ENCODE peak calls at places on chromosomes 16 and 17, in ten cellular contexts. One of them, this sample, is unnamed.
A peak's percentile ranks its signal among the peaks of the same experiment; 100 is the strongest.

GRCh38 chr17:82120148-82120547 is 22.1 kb upstream of the FASN start:
- DNase-seq in sigmoid colon: no peak
- DNase-seq in neural progenitor cell: no peak
- DNase-seq in colonic mucosa: no peak
- DNase-seq in effector memory CD4-positive, alpha-beta T cell: no peak
- DNase-seq in endodermal cell: no peak
- DNase-seq in psoas muscle: no peak
- DNase-seq in stomach: no peak
- DNase-seq in gastrocnemius medialis: no peak
- DNase-seq in GM23248: peak; percentile 76
- DNase-seq in this sample: no peak

GRCh38 chr17:62064791-62065563 is at the start of gene MED13:
- DNase-seq in psoas muscle: peak; percentile 72
- DNase-seq in endodermal cell: peak; percentile 90
- DNase-seq in GM23248: peak; percentile 78
- DNase-seq in neural progenitor cell: peak; percentile 73
- DNase-seq in colonic mucosa: peak; percentile 68
- DNase-seq in stomach: peak; percentile 64
- DNase-seq in gastrocnemius medialis: peak; percentile 74
- DNase-seq in effector memory CD4-positive, alpha-beta T cell: peak; percentile 61
- DNase-seq in sigmoid colon: peak; percentile 79
- DNase-seq in this sample: peak; percentile 79

GRCh38 chr17:50872710-50873424 is 6.7 kb upstream of the TOB1 start:
- DNase-seq in endodermal cell: peak; percentile 34
- DNase-seq in GM23248: peak; percentile 85
- DNase-seq in sigmoid colon: peak; percentile 77
- DNase-seq in gastrocnemius medialis: peak; percentile 80
- DNase-seq in effector memory CD4-positive, alpha-beta T cell: peak; percentile 25
- DNase-seq in neural progenitor cell: no peak
- DNase-seq in colonic mucosa: no peak
- DNase-seq in stomach: peak; percentile 48
- DNase-seq in psoas muscle: peak; percentile 48
- DNase-seq in this sample: no peak

GRCh38 chr16:4358831-4359561 is 7.9 kb upstream of the PAM16 start:
- DNase-seq in stomach: peak; percentile 76
- DNase-seq in neural progenitor cell: peak; percentile 88
- DNase-seq in psoas muscle: peak; percentile 78
- DNase-seq in colonic mucosa: peak; percentile 56
- DNase-seq in effector memory CD4-positive, alpha-beta T cell: peak; percentile 37
- DNase-seq in endodermal cell: peak; percentile 95
- DNase-seq in GM23248: peak; percentile 63
- DNase-seq in gastrocnemius medialis: peak; percentile 46
- DNase-seq in sigmoid colon: peak; percentile 84
- DNase-seq in this sample: peak; percentile 71

GRCh38 chr17:36092228-36092627 is 2.3 kb upstream of the CCL3 start:
- DNase-seq in psoas muscle: no peak
- DNase-seq in gastrocnemius medialis: no peak
- DNase-seq in sigmoid colon: no peak
- DNase-seq in effector memory CD4-positive, alpha-beta T cell: no peak
- DNase-seq in GM23248: no peak
- DNase-seq in colonic mucosa: no peak
- DNase-seq in stomach: no peak
- DNase-seq in neural progenitor cell: no peak
- DNase-seq in endodermal cell: no peak
- DNase-seq in this sample: no peak

GRCh38 chr16:85914423-85914794 is 15.4 kb downstream of the IRF8 start:
- DNase-seq in colonic mucosa: no peak
- DNase-seq in gastrocnemius medialis: no peak
- DNase-seq in neural progenitor cell: no peak
- DNase-seq in sigmoid colon: no peak
- DNase-seq in endodermal cell: no peak
- DNase-seq in GM23248: no peak
- DNase-seq in psoas muscle: no peak
- DNase-seq in stomach: no peak
- DNase-seq in effector memory CD4-positive, alpha-beta T cell: no peak
- DNase-seq in this sample: no peak

GRCh38 chr17:45312477-45313418 is 4.1 kb downstream of the MAP3K14 start:
- DNase-seq in effector memory CD4-positive, alpha-beta T cell: no peak
- DNase-seq in endodermal cell: peak; percentile 45
- DNase-seq in neural progenitor cell: no peak
- DNase-seq in psoas muscle: no peak
- DNase-seq in stomach: no peak
- DNase-seq in gastrocnemius medialis: peak; percentile 25
- DNase-seq in colonic mucosa: no peak
- DNase-seq in sigmoid colon: no peak
- DNase-seq in GM23248: peak; percentile 42
- DNase-seq in this sample: no peak

GRCh38 chr16:73202176-73202729 is 154.3 kb upstream of the ZFHX3 start:
- DNase-seq in endodermal cell: no peak
- DNase-seq in effector memory CD4-positive, alpha-beta T cell: no peak
- DNase-seq in colonic mucosa: peak; percentile 85
- DNase-seq in stomach: no peak
- DNase-seq in sigmoid colon: no peak
- DNase-seq in gastrocnemius medialis: no peak
- DNase-seq in GM23248: peak; percentile 98
- DNase-seq in neural progenitor cell: no peak
- DNase-seq in psoas muscle: peak; percentile 30
- DNase-seq in this sample: no peak

GRCh38 chr16:1428511-1428910 is 2.4 kb upstream of the PERCC1 start:
- DNase-seq in colonic mucosa: no peak
- DNase-seq in sigmoid colon: no peak
- DNase-seq in effector memory CD4-positive, alpha-beta T cell: no peak
- DNase-seq in GM23248: peak; percentile 40
- DNase-seq in psoas muscle: no peak
- DNase-seq in gastrocnemius medialis: no peak
- DNase-seq in stomach: no peak
- DNase-seq in endodermal cell: peak; percentile 85
- DNase-seq in neural progenitor cell: peak; percentile 70
- DNase-seq in this sample: no peak

GRCh38 chr16:57785924-57786323 is 16.4 kb downstream of the KIFC3 start:
- DNase-seq in gastrocnemius medialis: no peak
- DNase-seq in endodermal cell: no peak
- DNase-seq in effector memory CD4-positive, alpha-beta T cell: no peak
- DNase-seq in sigmoid colon: no peak
- DNase-seq in colonic mucosa: no peak
- DNase-seq in GM23248: no peak
- DNase-seq in stomach: no peak
- DNase-seq in neural progenitor cell: no peak
- DNase-seq in psoas muscle: peak; percentile 2
- DNase-seq in this sample: no peak
- H3K4me1 ChIP-seq in gastrocnemius medialis: peaks cover 23% of the 10 kb centered on the region
- H3K4me1 ChIP-seq in endodermal cell: no peaks in the 10 kb centered on the region
- H3K4me1 ChIP-seq in effector memory CD4-positive, alpha-beta T cell: no peaks in the 10 kb centered on the region
- H3K4me1 ChIP-seq in sigmoid colon: no peaks in the 10 kb centered on the region
- H3K4me1 ChIP-seq in colonic mucosa: no peaks in the 10 kb centered on the region
- H3K4me1 ChIP-seq in GM23248: no peaks in the 10 kb centered on the region
- H3K4me1 ChIP-seq in stomach: peaks cover 8% of the 10 kb centered on the region
- H3K4me1 ChIP-seq in neural progenitor cell: peaks cover 8% of the 10 kb centered on the region
- H3K4me1 ChIP-seq in psoas muscle: peaks cover 14% of the 10 kb centered on the region
- H3K4me1 ChIP-seq in this sample: peaks cover 32% of the 10 kb centered on the region

DNA sequence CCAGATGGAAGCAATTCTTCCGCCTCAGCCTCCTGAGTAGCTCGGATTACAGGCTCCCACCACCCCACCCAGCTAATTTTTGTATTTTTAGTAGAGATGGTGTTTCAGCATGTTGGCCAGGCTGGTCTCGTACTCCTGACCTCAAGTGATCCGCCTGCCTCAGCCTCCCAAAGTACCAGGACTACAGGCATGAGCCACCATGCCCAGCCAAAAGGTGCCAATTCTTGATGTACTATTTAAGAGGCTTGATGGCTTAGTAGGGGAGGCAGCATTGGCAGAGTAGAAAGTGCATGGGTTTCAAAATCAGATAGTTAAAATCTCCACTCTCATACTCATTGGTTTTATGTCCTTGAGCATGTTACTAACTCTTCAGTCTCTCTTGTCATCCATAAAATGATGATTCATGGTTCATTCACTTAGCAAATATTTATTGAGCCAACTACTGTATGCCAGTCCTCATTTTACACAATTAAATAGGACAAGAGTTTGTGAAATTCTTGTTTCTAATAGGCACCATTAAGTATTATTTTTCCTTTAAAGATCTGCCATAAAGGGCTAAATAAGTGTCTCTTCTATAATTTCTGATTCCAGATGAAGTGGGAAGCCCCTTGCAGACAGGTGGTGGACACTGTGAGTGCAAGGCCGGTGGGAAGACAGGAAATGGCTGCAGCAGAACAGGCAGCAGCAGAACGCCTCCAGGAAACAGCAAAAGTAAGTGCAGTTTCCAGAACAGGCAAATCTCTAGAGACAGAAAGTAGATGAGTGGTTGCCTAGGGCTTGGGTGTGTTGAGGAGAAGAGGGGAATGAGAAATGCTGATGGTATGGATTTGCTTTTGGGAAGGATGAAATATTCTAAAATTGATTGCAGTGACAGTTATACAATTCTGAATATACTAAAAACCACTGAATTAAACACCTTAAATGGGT is 8.2 kb upstream of the RPL27 start:
- DNase-seq in GM23248: peak; percentile 86
- DNase-seq in sigmoid colon: no peak
- DNase-seq in colonic mucosa: no peak
- DNase-seq in stomach: no peak
- DNase-seq in effector memory CD4-positive, alpha-beta T cell: no peak
- DNase-seq in neural progenitor cell: no peak
- DNase-seq in endodermal cell: no peak
- DNase-seq in psoas muscle: no peak
- DNase-seq in gastrocnemius medialis: no peak
- DNase-seq in this sample: no peak
- H3K4me1 ChIP-seq in GM23248: peaks cover 33% of the 10 kb centered on the region
- H3K4me1 ChIP-seq in sigmoid colon: no peaks in the 10 kb centered on the region
- H3K4me1 ChIP-seq in colonic mucosa: no peaks in the 10 kb centered on the region
- H3K4me1 ChIP-seq in stomach: peaks cover 4% of the 10 kb centered on the region
- H3K4me1 ChIP-seq in effector memory CD4-positive, alpha-beta T cell: no peaks in the 10 kb centered on the region
- H3K4me1 ChIP-seq in neural progenitor cell: no peaks in the 10 kb centered on the region
- H3K4me1 ChIP-seq in endodermal cell: no peaks in the 10 kb centered on the region
- H3K4me1 ChIP-seq in psoas muscle: no peaks in the 10 kb centered on the region
- H3K4me1 ChIP-seq in gastrocnemius medialis: no peaks in the 10 kb centered on the region
- H3K4me1 ChIP-seq in this sample: no peaks in the 10 kb centered on the region

GRCh38 chr17:39635614-39636176 is 1.2 kb upstream of the STARD3 start:
- DNase-seq in effector memory CD4-positive, alpha-beta T cell: no peak
- DNase-seq in neural progenitor cell: no peak
- DNase-seq in endodermal cell: peak; percentile 83
- DNase-seq in colonic mucosa: no peak
- DNase-seq in gastrocnemius medialis: no peak
- DNase-seq in GM23248: no peak
- DNase-seq in stomach: no peak
- DNase-seq in psoas muscle: no peak
- DNase-seq in sigmoid colon: no peak
- DNase-seq in this sample: no peak
- H3K4me1 ChIP-seq in effector memory CD4-positive, alpha-beta T cell: peaks cover 21% of the 10 kb centered on the region
- H3K4me1 ChIP-seq in neural progenitor cell: peaks cover 36% of the 10 kb centered on the region
- H3K4me1 ChIP-seq in endodermal cell: no peaks in the 10 kb centered on the region
- H3K4me1 ChIP-seq in colonic mucosa: peaks cover 31% of the 10 kb centered on the region
- H3K4me1 ChIP-seq in gastrocnemius medialis: peaks cover 31% of the 10 kb centered on the region
- H3K4me1 ChIP-seq in GM23248: peaks cover 18% of the 10 kb centered on the region
- H3K4me1 ChIP-seq in stomach: peaks cover 29% of the 10 kb centered on the region
- H3K4me1 ChIP-seq in psoas muscle: peaks cover 37% of the 10 kb centered on the region
- H3K4me1 ChIP-seq in sigmoid colon: no peaks in the 10 kb centered on the region
- H3K4me1 ChIP-seq in this sample: peaks cover 68% of the 10 kb centered on the region

DNA sequence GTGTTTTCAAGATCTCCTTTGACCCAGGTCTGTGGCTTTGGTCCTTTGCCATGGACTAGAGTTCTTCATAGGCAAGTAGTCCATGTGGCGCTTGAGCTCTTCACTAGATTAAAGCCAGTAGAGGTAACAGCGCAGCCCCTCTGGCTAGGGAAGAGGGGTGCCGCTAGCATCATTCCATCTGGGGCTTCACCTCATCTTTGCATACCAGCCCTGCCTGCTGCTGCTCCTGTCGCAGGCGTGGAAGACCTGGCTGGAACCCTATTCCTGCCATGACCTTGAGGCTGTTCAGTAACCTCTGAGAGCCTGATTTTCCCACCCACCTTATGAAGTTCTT is 198.4 kb downstream of the MSI2 start:
- DNase-seq in sigmoid colon: no peak
- DNase-seq in endodermal cell: no peak
- DNase-seq in psoas muscle: no peak
- DNase-seq in stomach: no peak
- DNase-seq in neural progenitor cell: no peak
- DNase-seq in effector memory CD4-positive, alpha-beta T cell: no peak
- DNase-seq in GM23248: no peak
- DNase-seq in colonic mucosa: no peak
- DNase-seq in gastrocnemius medialis: no peak
- DNase-seq in this sample: no peak
- H3K4me1 ChIP-seq in sigmoid colon: no peaks in the 10 kb centered on the region
- H3K4me1 ChIP-seq in endodermal cell: no peaks in the 10 kb centered on the region
- H3K4me1 ChIP-seq in psoas muscle: peaks cover 15% of the 10 kb centered on the region
- H3K4me1 ChIP-seq in stomach: peaks cover 8% of the 10 kb centered on the region
- H3K4me1 ChIP-seq in neural progenitor cell: peaks cover 16% of the 10 kb centered on the region
- H3K4me1 ChIP-seq in effector memory CD4-positive, alpha-beta T cell: peaks cover 29% of the 10 kb centered on the region
- H3K4me1 ChIP-seq in GM23248: no peaks in the 10 kb centered on the region
- H3K4me1 ChIP-seq in colonic mucosa: no peaks in the 10 kb centered on the region
- H3K4me1 ChIP-seq in gastrocnemius medialis: peaks cover 7% of the 10 kb centered on the region
- H3K4me1 ChIP-seq in this sample: peaks cover 17% of the 10 kb centered on the region

DNA sequence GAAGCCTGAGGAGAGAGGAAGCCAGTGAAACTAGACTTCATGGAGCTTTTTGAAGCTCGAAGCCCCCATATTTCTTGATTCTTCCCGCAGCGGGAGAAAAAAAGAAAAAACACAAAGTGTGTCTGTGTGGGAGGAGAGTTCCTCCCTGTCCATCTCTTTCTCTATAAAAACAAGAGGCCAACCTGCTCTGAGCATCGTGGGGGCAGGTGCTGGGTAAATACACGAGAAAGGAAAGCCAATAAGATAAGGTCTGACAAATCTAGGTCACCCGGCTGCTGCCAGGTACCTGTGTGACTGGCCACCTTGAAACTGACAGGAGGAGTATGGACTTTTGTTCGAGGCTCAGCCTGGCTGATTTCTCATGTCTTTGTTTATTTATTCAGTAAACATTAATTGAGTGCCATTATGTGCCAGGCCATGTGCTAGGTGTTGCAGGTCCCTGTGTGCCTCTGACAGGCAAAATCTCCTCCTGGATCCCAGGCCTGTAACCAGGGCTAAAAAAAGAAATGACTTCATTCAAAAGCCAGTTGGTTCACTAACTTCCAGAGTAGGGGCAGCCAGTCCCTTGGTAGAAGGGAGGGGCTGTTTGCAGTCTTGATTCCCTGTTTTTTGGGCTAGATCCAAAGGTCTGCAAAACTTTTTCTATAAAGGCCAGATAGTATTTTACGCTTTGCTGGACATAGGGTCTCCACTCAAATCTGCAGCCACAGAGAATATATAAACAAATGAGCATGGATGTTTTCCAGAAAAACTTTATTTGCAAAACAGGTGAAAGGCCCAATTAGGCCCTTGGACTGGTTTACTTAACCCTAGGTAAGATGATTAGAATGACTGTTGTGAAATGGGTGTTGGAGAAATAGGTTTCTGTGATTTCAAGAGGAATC is 35.6 kb downstream of the YPEL2 start:
- DNase-seq in gastrocnemius medialis: peak; percentile 77
- DNase-seq in stomach: peak; percentile 89
- DNase-seq in endodermal cell: peak; percentile 85
- DNase-seq in effector memory CD4-positive, alpha-beta T cell: no peak
- DNase-seq in sigmoid colon: peak; percentile 74
- DNase-seq in GM23248: peak; percentile 67
- DNase-seq in colonic mucosa: peak; percentile 88
- DNase-seq in psoas muscle: no peak
- DNase-seq in neural progenitor cell: no peak
- DNase-seq in this sample: peak; percentile 51
- H3K4me1 ChIP-seq in gastrocnemius medialis: peaks cover 93% of the 10 kb centered on the region
- H3K4me1 ChIP-seq in stomach: peaks cover 99% of the 10 kb centered on the region
- H3K4me1 ChIP-seq in endodermal cell: peaks cover 57% of the 10 kb centered on the region
- H3K4me1 ChIP-seq in effector memory CD4-positive, alpha-beta T cell: peaks cover 60% of the 10 kb centered on the region
- H3K4me1 ChIP-seq in sigmoid colon: no peaks in the 10 kb centered on the region
- H3K4me1 ChIP-seq in GM23248: peaks cover 57% of the 10 kb centered on the region
- H3K4me1 ChIP-seq in colonic mucosa: peaks cover 64% of the 10 kb centered on the region
- H3K4me1 ChIP-seq in psoas muscle: peaks cover 99% of the 10 kb centered on the region
- H3K4me1 ChIP-seq in neural progenitor cell: peaks cover 89% of the 10 kb centered on the region
- H3K4me1 ChIP-seq in this sample: peaks cover 85% of the 10 kb centered on the region

This sample was measured in testis.